ENCODE peak calls at places on chromosomes 7 and 10, in nine cellular contexts. One of them, this sample, is unnamed.

GRCh38 chr7:54917613-54918406 is 101.0 kb upstream of the EGFR start:
- DNase-seq in NCI-H1694 treated with DMSO at 0.1 percent for 48 hours: no peak
- DNase-seq in T follicular helper cell: no peak
- DNase-seq in myocyte: no peak
- DNase-seq in endothelial cell of umbilical vein: no peak
- DNase-seq in occipital lobe: no peak
- DNase-seq in stimulated activated CD4-positive, alpha-beta T cell treated with anti-CD3 and anti-CD28 coated beads, Interleukin-2, amount 100 ng/mL, for 48 hours: no peak
- DNase-seq in mesothelial cell of epicardium: no peak
- DNase-seq in HTR-8/SVneo: no peak
- DNase-seq in this sample: no peak

GRCh38 chr10:14325325-14325955 is 5.3 kb downstream of the FRMD4A start:
- DNase-seq in T follicular helper cell: peak
- DNase-seq in HTR-8/SVneo: no peak
- DNase-seq in occipital lobe: no peak
- DNase-seq in NCI-H1694 treated with DMSO at 0.1 percent for 48 hours: no peak
- DNase-seq in endothelial cell of umbilical vein: peak
- DNase-seq in mesothelial cell of epicardium: no peak
- DNase-seq in stimulated activated CD4-positive, alpha-beta T cell treated with anti-CD3 and anti-CD28 coated beads, Interleukin-2, amount 100 ng/mL, for 48 hours: peak
- DNase-seq in myocyte: no peak
- DNase-seq in this sample: peak

GRCh38 chr7:24858108-24858977 is 101.1 kb upstream of the GSDME start:
- DNase-seq in endothelial cell of umbilical vein: no peak
- DNase-seq in mesothelial cell of epicardium: no peak
- DNase-seq in HTR-8/SVneo: no peak
- DNase-seq in stimulated activated CD4-positive, alpha-beta T cell treated with anti-CD3 and anti-CD28 coated beads, Interleukin-2, amount 100 ng/mL, for 48 hours: no peak
- DNase-seq in T follicular helper cell: no peak
- DNase-seq in occipital lobe: no peak
- DNase-seq in myocyte: no peak
- DNase-seq in NCI-H1694 treated with DMSO at 0.1 percent for 48 hours: no peak
- DNase-seq in this sample: no peak

GRCh38 chr10:114412907-114413386 is 8.6 kb upstream of the AFAP1L2 start:
- DNase-seq in T follicular helper cell: no peak
- DNase-seq in myocyte: peak
- DNase-seq in endothelial cell of umbilical vein: peak
- DNase-seq in NCI-H1694 treated with DMSO at 0.1 percent for 48 hours: no peak
- DNase-seq in occipital lobe: no peak
- DNase-seq in HTR-8/SVneo: no peak
- DNase-seq in mesothelial cell of epicardium: no peak
- DNase-seq in stimulated activated CD4-positive, alpha-beta T cell treated with anti-CD3 and anti-CD28 coated beads, Interleukin-2, amount 100 ng/mL, for 48 hours: no peak
- DNase-seq in this sample: no peak

GRCh38 chr7:136969776-136970175 is 101.3 kb downstream of the CHRM2 start:
- DNase-seq in HTR-8/SVneo: no peak
- DNase-seq in stimulated activated CD4-positive, alpha-beta T cell treated with anti-CD3 and anti-CD28 coated beads, Interleukin-2, amount 100 ng/mL, for 48 hours: no peak
- DNase-seq in mesothelial cell of epicardium: no peak
- DNase-seq in occipital lobe: no peak
- DNase-seq in myocyte: no peak
- DNase-seq in endothelial cell of umbilical vein: no peak
- DNase-seq in T follicular helper cell: no peak
- DNase-seq in NCI-H1694 treated with DMSO at 0.1 percent for 48 hours: no peak
- DNase-seq in this sample: no peak

GRCh38 chr7:136677456-136678365 is 190.7 kb upstream of the CHRM2 start:
- DNase-seq in endothelial cell of umbilical vein: no peak
- DNase-seq in occipital lobe: no peak
- DNase-seq in NCI-H1694 treated with DMSO at 0.1 percent for 48 hours: no peak
- DNase-seq in mesothelial cell of epicardium: no peak
- DNase-seq in T follicular helper cell: no peak
- DNase-seq in myocyte: peak
- DNase-seq in stimulated activated CD4-positive, alpha-beta T cell treated with anti-CD3 and anti-CD28 coated beads, Interleukin-2, amount 100 ng/mL, for 48 hours: no peak
- DNase-seq in HTR-8/SVneo: no peak
- DNase-seq in this sample: no peak

GRCh38 chr7:151789380-151789947 is 87.5 kb downstream of the PRKAG2 start:
- DNase-seq in mesothelial cell of epicardium: no peak
- DNase-seq in HTR-8/SVneo: no peak
- DNase-seq in NCI-H1694 treated with DMSO at 0.1 percent for 48 hours: no peak
- DNase-seq in T follicular helper cell: no peak
- DNase-seq in stimulated activated CD4-positive, alpha-beta T cell treated with anti-CD3 and anti-CD28 coated beads, Interleukin-2, amount 100 ng/mL, for 48 hours: no peak
- DNase-seq in myocyte: no peak
- DNase-seq in endothelial cell of umbilical vein: no peak
- DNase-seq in occipital lobe: no peak
- DNase-seq in this sample: no peak

GRCh38 chr10:114239117-114239993 is at the start of gene VWA2:
- DNase-seq in endothelial cell of umbilical vein: peak
- DNase-seq in stimulated activated CD4-positive, alpha-beta T cell treated with anti-CD3 and anti-CD28 coated beads, Interleukin-2, amount 100 ng/mL, for 48 hours: peak
- DNase-seq in occipital lobe: no peak
- DNase-seq in HTR-8/SVneo: no peak
- DNase-seq in NCI-H1694 treated with DMSO at 0.1 percent for 48 hours: no peak
- DNase-seq in T follicular helper cell: no peak
- DNase-seq in myocyte: no peak
- DNase-seq in mesothelial cell of epicardium: peak
- DNase-seq in this sample: no peak

GRCh38 chr7:36967387-36967786 is 243.1 kb upstream of the AOAH start:
- DNase-seq in endothelial cell of umbilical vein: peak
- DNase-seq in NCI-H1694 treated with DMSO at 0.1 percent for 48 hours: no peak
- DNase-seq in occipital lobe: no peak
- DNase-seq in myocyte: peak
- DNase-seq in stimulated activated CD4-positive, alpha-beta T cell treated with anti-CD3 and anti-CD28 coated beads, Interleukin-2, amount 100 ng/mL, for 48 hours: no peak
- DNase-seq in T follicular helper cell: no peak
- DNase-seq in mesothelial cell of epicardium: no peak
- DNase-seq in HTR-8/SVneo: peak
- DNase-seq in this sample: peak

GRCh38 chr7:139716156-139716942 is 61.4 kb downstream of the HIPK2 start:
- DNase-seq in NCI-H1694 treated with DMSO at 0.1 percent for 48 hours: no peak
- DNase-seq in mesothelial cell of epicardium: no peak
- DNase-seq in occipital lobe: no peak
- DNase-seq in stimulated activated CD4-positive, alpha-beta T cell treated with anti-CD3 and anti-CD28 coated beads, Interleukin-2, amount 100 ng/mL, for 48 hours: no peak
- DNase-seq in myocyte: no peak
- DNase-seq in HTR-8/SVneo: no peak
- DNase-seq in T follicular helper cell: no peak
- DNase-seq in endothelial cell of umbilical vein: no peak
- DNase-seq in this sample: no peak

GRCh38 chr10:75263806-75264205 is 28.0 kb upstream of the COMTD1 start:
- DNase-seq in HTR-8/SVneo: no peak
- DNase-seq in mesothelial cell of epicardium: no peak
- DNase-seq in occipital lobe: no peak
- DNase-seq in endothelial cell of umbilical vein: no peak
- DNase-seq in stimulated activated CD4-positive, alpha-beta T cell treated with anti-CD3 and anti-CD28 coated beads, Interleukin-2, amount 100 ng/mL, for 48 hours: no peak
- DNase-seq in T follicular helper cell: no peak
- DNase-seq in myocyte: no peak
- DNase-seq in NCI-H1694 treated with DMSO at 0.1 percent for 48 hours: no peak
- DNase-seq in this sample: no peak